ENCODE peak calls at places on chromosomes 6 and 20, in five cellular contexts. One of them, this sample, is unnamed.
A peak's percentile ranks its signal among the peaks of the same experiment; 100 is the strongest.

GRCh38 chr6:108622601-108623335 is 62.1 kb downstream of the FOXO3 start:
- DNase-seq in GM23338: no peak
- DNase-seq in left lung: no peak
- DNase-seq in astrocyte of the spinal cord: peak; percentile 93
- DNase-seq in lower lobe of right lung: peak; percentile 61
- DNase-seq in this sample: no peak

GRCh38 chr6:125058562-125058961 is 95.0 kb upstream of the TPD52L1 start:
- DNase-seq in lower lobe of right lung: no peak
- DNase-seq in astrocyte of the spinal cord: no peak
- DNase-seq in GM23338: no peak
- DNase-seq in left lung: no peak
- DNase-seq in this sample: no peak

GRCh38 chr20:46999821-47000465 is 105.3 kb downstream of the EYA2 start:
- DNase-seq in GM23338: no peak
- DNase-seq in lower lobe of right lung: no peak
- DNase-seq in astrocyte of the spinal cord: no peak
- DNase-seq in left lung: no peak
- DNase-seq in this sample: no peak

GRCh38 chr6:33904050-33904827 is 100.4 kb upstream of the MLN start:
- DNase-seq in astrocyte of the spinal cord: no peak
- DNase-seq in GM23338: no peak
- DNase-seq in lower lobe of right lung: peak; percentile 34
- DNase-seq in left lung: peak; percentile 71
- DNase-seq in this sample: peak; percentile 26

GRCh38 chr6:132568611-132569010 is 1.5 kb upstream of the TAAR6 start:
- DNase-seq in astrocyte of the spinal cord: no peak
- DNase-seq in left lung: no peak
- DNase-seq in lower lobe of right lung: no peak
- DNase-seq in GM23338: no peak
- DNase-seq in this sample: no peak

GRCh38 chr6:149379977-149380376 is 20.1 kb upstream of the SUMO4 start:
- DNase-seq in GM23338: no peak
- DNase-seq in lower lobe of right lung: no peak
- DNase-seq in astrocyte of the spinal cord: no peak
- DNase-seq in left lung: no peak
- DNase-seq in this sample: no peak

GRCh38 chr6:169868458-169868857 is 117.0 kb downstream of the ERMARD start:
- DNase-seq in lower lobe of right lung: no peak
- DNase-seq in left lung: peak; percentile 79
- DNase-seq in GM23338: no peak
- DNase-seq in astrocyte of the spinal cord: no peak
- DNase-seq in this sample: no peak

GRCh38 chr20:19787366-19787765 is 29.3 kb downstream of the RIN2 start:
- DNase-seq in lower lobe of right lung: no peak
- DNase-seq in astrocyte of the spinal cord: no peak
- DNase-seq in left lung: no peak
- DNase-seq in GM23338: no peak
- DNase-seq in this sample: no peak

GRCh38 chr6:47047479-47048411 is 5.6 kb upstream of the ADGRF1 start:
- DNase-seq in astrocyte of the spinal cord: peak; percentile 86
- DNase-seq in GM23338: peak; percentile 92
- DNase-seq in lower lobe of right lung: no peak
- DNase-seq in left lung: no peak
- DNase-seq in this sample: peak; percentile 47

GRCh38 chr20:52493177-52493711 is 301.7 kb upstream of the ZFP64 start:
- DNase-seq in lower lobe of right lung: no peak
- DNase-seq in GM23338: no peak
- DNase-seq in left lung: no peak
- DNase-seq in astrocyte of the spinal cord: peak; percentile 25
- DNase-seq in this sample: peak; percentile 53

GRCh38 chr6:1057490-1058135 is 254.3 kb upstream of the FOXQ1 start:
- DNase-seq in astrocyte of the spinal cord: no peak
- DNase-seq in lower lobe of right lung: no peak
- DNase-seq in GM23338: no peak
- DNase-seq in left lung: no peak
- DNase-seq in this sample: no peak

GRCh38 chr6:115910147-115910546 is 150.5 kb downstream of the FRK start:
- DNase-seq in left lung: peak; percentile 26
- DNase-seq in astrocyte of the spinal cord: no peak
- DNase-seq in GM23338: no peak
- DNase-seq in lower lobe of right lung: no peak
- DNase-seq in this sample: no peak

GRCh38 chr20:40648505-40649072 is 40.4 kb downstream of the MAFB start:
- DNase-seq in GM23338: no peak
- DNase-seq in lower lobe of right lung: no peak
- DNase-seq in astrocyte of the spinal cord: no peak
- DNase-seq in left lung: no peak
- DNase-seq in this sample: no peak

GRCh38 chr6:14682821-14683220 is 563.0 kb upstream of the JARID2 start:
- DNase-seq in GM23338: no peak
- DNase-seq in left lung: no peak
- DNase-seq in lower lobe of right lung: no peak
- DNase-seq in astrocyte of the spinal cord: peak; percentile 66
- DNase-seq in this sample: no peak

GRCh38 chr6:15260099-15260821 is 14.4 kb downstream of the JARID2 start:
- DNase-seq in lower lobe of right lung: no peak
- DNase-seq in astrocyte of the spinal cord: peak; percentile 90
- DNase-seq in GM23338: no peak
- DNase-seq in left lung: no peak
- DNase-seq in this sample: no peak

GRCh38 chr6:116049381-116049780 is 11.3 kb downstream of the FRK start:
- DNase-seq in left lung: no peak
- DNase-seq in GM23338: no peak
- DNase-seq in lower lobe of right lung: no peak
- DNase-seq in astrocyte of the spinal cord: no peak
- DNase-seq in this sample: no peak

GRCh38 chr20:20070871-20071726 is 18.8 kb downstream of the CFAP61 start:
- DNase-seq in lower lobe of right lung: no peak
- DNase-seq in GM23338: no peak
- DNase-seq in astrocyte of the spinal cord: no peak
- DNase-seq in left lung: no peak
- DNase-seq in this sample: no peak

GRCh38 chr20:9353916-9354276 is 160.5 kb upstream of the LAMP5 start:
- DNase-seq in astrocyte of the spinal cord: peak; percentile 11
- DNase-seq in lower lobe of right lung: no peak
- DNase-seq in GM23338: no peak
- DNase-seq in left lung: no peak
- DNase-seq in this sample: no peak

GRCh38 chr6:167476844-167477595 is 152.1 kb downstream of the TTLL2 start:
- DNase-seq in lower lobe of right lung: no peak
- DNase-seq in astrocyte of the spinal cord: no peak
- DNase-seq in GM23338: no peak
- DNase-seq in left lung: no peak
- DNase-seq in this sample: no peak

GRCh38 chr6:17962436-17963031 is 24.9 kb downstream of the KIF13A start:
- DNase-seq in left lung: no peak
- DNase-seq in GM23338: no peak
- DNase-seq in lower lobe of right lung: peak; percentile 53
- DNase-seq in astrocyte of the spinal cord: peak; percentile 95
- DNase-seq in this sample: no peak

GRCh38 chr6:56953597-56954388 is 1.1 kb upstream of the BEND6 start:
- DNase-seq in lower lobe of right lung: no peak
- DNase-seq in left lung: no peak
- DNase-seq in GM23338: peak; percentile 66
- DNase-seq in astrocyte of the spinal cord: no peak
- DNase-seq in this sample: no peak

GRCh38 chr6:11126876-11127275 is 15.4 kb upstream of the ERVFRD-1 start:
- DNase-seq in lower lobe of right lung: no peak
- DNase-seq in astrocyte of the spinal cord: peak; percentile 71
- DNase-seq in left lung: no peak
- DNase-seq in GM23338: no peak
- DNase-seq in this sample: no peak

GRCh38 chr6:158653577-158654354 is 3.9 kb downstream of the SYTL3 start:
- DNase-seq in lower lobe of right lung: peak; percentile 70
- DNase-seq in left lung: no peak
- DNase-seq in GM23338: no peak
- DNase-seq in astrocyte of the spinal cord: peak; percentile 66
- DNase-seq in this sample: no peak

GRCh38 chr20:52175840-52176239 is 15.7 kb downstream of the ZFP64 start:
- DNase-seq in astrocyte of the spinal cord: no peak
- DNase-seq in left lung: no peak
- DNase-seq in lower lobe of right lung: no peak
- DNase-seq in GM23338: no peak
- DNase-seq in this sample: no peak

GRCh38 chr6:70210462-70210861 is 92.4 kb downstream of the COL9A1 start:
- DNase-seq in lower lobe of right lung: no peak
- DNase-seq in left lung: no peak
- DNase-seq in GM23338: peak; percentile 22
- DNase-seq in astrocyte of the spinal cord: peak; percentile 6
- DNase-seq in this sample: no peak

GRCh38 chr6:100281471-100281878 is 183.2 kb downstream of the SIM1 start:
- DNase-seq in left lung: peak; percentile 66
- DNase-seq in GM23338: peak; percentile 74
- DNase-seq in astrocyte of the spinal cord: no peak
- DNase-seq in lower lobe of right lung: no peak
- DNase-seq in this sample: peak; percentile 61

GRCh38 chr6:144715344-144715743 is 430.2 kb downstream of the UTRN start:
- DNase-seq in astrocyte of the spinal cord: no peak
- DNase-seq in GM23338: no peak
- DNase-seq in lower lobe of right lung: no peak
- DNase-seq in left lung: no peak
- DNase-seq in this sample: no peak

GRCh38 chr20:24382775-24383174 is 86.7 kb upstream of the SYNDIG1 start:
- DNase-seq in lower lobe of right lung: no peak
- DNase-seq in left lung: no peak
- DNase-seq in astrocyte of the spinal cord: no peak
- DNase-seq in GM23338: no peak
- DNase-seq in this sample: no peak

GRCh38 chr6:157962601-157963084 is 19.0 kb upstream of the SYNJ2 start:
- DNase-seq in left lung: no peak
- DNase-seq in GM23338: no peak
- DNase-seq in lower lobe of right lung: no peak
- DNase-seq in astrocyte of the spinal cord: peak; percentile 62
- DNase-seq in this sample: no peak

GRCh38 chr20:36157610-36158009 is 3.1 kb downstream of the EPB41L1 start:
- DNase-seq in astrocyte of the spinal cord: no peak
- DNase-seq in GM23338: no peak
- DNase-seq in lower lobe of right lung: no peak
- DNase-seq in left lung: peak; percentile 20
- DNase-seq in this sample: no peak

GRCh38 chr6:34940030-34940434 is 51.0 kb downstream of the ANKS1A start:
- DNase-seq in left lung: no peak
- DNase-seq in lower lobe of right lung: no peak
- DNase-seq in astrocyte of the spinal cord: no peak
- DNase-seq in GM23338: no peak
- DNase-seq in this sample: no peak

GRCh38 chr6:34945317-34945716 is 56.3 kb downstream of the ANKS1A start:
- DNase-seq in GM23338: no peak
- DNase-seq in astrocyte of the spinal cord: no peak
- DNase-seq in left lung: no peak
- DNase-seq in lower lobe of right lung: no peak
- DNase-seq in this sample: no peak

GRCh38 chr6:34938268-34938667 is 49.2 kb downstream of the ANKS1A start:
- DNase-seq in astrocyte of the spinal cord: no peak
- DNase-seq in GM23338: no peak
- DNase-seq in lower lobe of right lung: no peak
- DNase-seq in left lung: no peak
- DNase-seq in this sample: no peak

DNA sequence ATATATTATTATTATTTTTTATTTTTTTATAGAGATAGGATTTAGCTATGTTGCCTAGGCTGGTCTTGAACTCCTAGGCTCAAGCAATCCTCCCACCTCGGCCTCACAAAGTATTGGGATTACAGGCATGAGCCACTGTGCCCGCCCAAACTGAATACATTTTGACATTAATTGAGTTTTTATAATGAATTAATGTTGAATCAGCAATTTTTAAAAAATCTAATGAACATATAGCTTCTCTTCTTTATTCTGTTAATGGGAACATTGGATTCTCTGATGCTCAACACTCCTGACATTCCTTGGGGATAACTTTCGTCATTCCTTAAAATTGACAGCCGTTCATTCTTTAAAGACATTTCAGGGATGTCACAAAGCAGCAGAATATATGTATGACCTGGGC is 52.4 kb downstream of the ANKS1A start:
- DNase-seq in left lung: no peak
- DNase-seq in astrocyte of the spinal cord: no peak
- DNase-seq in lower lobe of right lung: no peak
- DNase-seq in GM23338: no peak
- DNase-seq in this sample: no peak
- TF ChIP-seq CTCF in left lung: no peak
- TF ChIP-seq CTCF in astrocyte of the spinal cord: no peak
- TF ChIP-seq CTCF in lower lobe of right lung: no peak
- TF ChIP-seq CTCF in GM23338: no peak
- TF ChIP-seq CTCF in this sample: no peak

DNA sequence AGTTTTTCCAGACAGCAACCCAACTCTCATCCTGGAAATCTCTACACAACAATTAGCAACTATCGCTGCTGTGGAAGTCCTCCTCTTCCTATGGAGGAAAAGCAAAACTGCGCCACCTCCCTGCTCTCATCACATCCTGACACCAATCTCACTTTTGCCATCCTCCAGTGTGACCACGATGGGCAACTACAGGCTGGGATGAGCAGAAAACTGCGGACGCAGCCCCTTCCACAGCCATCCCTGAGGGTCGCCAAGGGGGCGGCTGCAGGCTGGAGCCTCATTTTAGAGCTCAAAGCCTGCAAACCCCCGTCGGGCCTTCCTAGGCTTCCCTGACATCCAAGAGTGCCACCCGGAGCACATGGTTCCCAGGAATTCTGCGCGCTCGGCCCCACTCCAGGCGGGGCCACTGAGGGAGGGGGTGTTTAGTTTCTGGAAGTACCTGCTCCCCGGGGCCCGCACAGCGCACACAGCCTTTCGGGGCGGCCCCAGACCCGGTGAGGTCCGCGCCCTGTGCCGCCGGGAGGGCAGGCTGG is 1.2 kb downstream of the TCFL5 start:
- DNase-seq in left lung: peak; percentile 79
- DNase-seq in lower lobe of right lung: no peak
- DNase-seq in astrocyte of the spinal cord: no peak
- DNase-seq in GM23338: peak; percentile 32
- DNase-seq in this sample: no peak
- TF ChIP-seq CTCF in left lung: no peak
- TF ChIP-seq CTCF in lower lobe of right lung: no peak
- TF ChIP-seq CTCF in astrocyte of the spinal cord: peak; percentile 21
- TF ChIP-seq CTCF in GM23338: no peak
- TF ChIP-seq CTCF in this sample: no peak

GRCh38 chr6:6645266-6645917 is 56.9 kb downstream of the LY86 start:
- DNase-seq in left lung: no peak
- DNase-seq in lower lobe of right lung: no peak
- DNase-seq in GM23338: no peak
- DNase-seq in astrocyte of the spinal cord: no peak
- DNase-seq in this sample: no peak
- TF ChIP-seq CTCF in left lung: no peak
- TF ChIP-seq CTCF in lower lobe of right lung: no peak
- TF ChIP-seq CTCF in GM23338: no peak
- TF ChIP-seq CTCF in astrocyte of the spinal cord: no peak
- TF ChIP-seq CTCF in this sample: no peak

DNA sequence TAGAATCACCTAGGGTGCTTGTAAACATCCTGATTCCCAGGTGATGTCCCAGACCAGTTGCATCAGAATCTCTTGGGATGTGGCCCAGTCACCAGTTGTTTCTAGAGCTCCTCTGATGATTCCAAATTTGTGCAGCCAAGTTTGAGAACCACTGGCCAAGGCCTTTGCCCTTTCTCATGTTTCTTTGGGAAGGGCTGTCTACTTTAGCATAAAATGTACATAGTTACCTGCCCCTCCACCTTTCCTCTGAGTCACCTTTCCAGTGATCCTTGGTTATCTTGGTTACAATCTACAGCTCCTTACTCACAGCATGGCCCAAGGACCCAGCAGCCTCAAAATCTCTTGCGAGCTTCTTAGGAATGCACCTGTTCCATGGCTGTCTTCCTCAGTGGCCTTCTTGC is 266.4 kb upstream of the PRND start:
- DNase-seq in GM23338: no peak
- DNase-seq in lower lobe of right lung: no peak
- DNase-seq in left lung: no peak
- DNase-seq in astrocyte of the spinal cord: no peak
- DNase-seq in this sample: no peak
- TF ChIP-seq CTCF in GM23338: no peak
- TF ChIP-seq CTCF in lower lobe of right lung: no peak
- TF ChIP-seq CTCF in left lung: no peak
- TF ChIP-seq CTCF in astrocyte of the spinal cord: no peak
- TF ChIP-seq CTCF in this sample: no peak